ENCODE peak calls at places on chromosomes 2 and 18, in seven cellular contexts. One of them, this sample, is unnamed.

GRCh38 chr2:70643715-70644114 is 90.1 kb upstream of the TGFA start:
- DNase-seq in astrocyte of the cerebellum: no peak
- DNase-seq in CD8-positive, alpha-beta T cell: no peak
- DNase-seq in bronchial epithelial cell: peak; percentile 43
- DNase-seq in GM23338: peak; percentile 90
- DNase-seq in fibroblast of lung: no peak
- DNase-seq in transverse colon: peak; percentile 53
- DNase-seq in this sample: no peak

GRCh38 chr2:43495727-43496126 is 100.1 kb downstream of the THADA start:
- DNase-seq in GM23338: no peak
- DNase-seq in bronchial epithelial cell: peak; percentile 84
- DNase-seq in fibroblast of lung: peak; percentile 81
- DNase-seq in transverse colon: no peak
- DNase-seq in CD8-positive, alpha-beta T cell: no peak
- DNase-seq in astrocyte of the cerebellum: no peak
- DNase-seq in this sample: no peak

GRCh38 chr2:232977438-232977971 is 35.6 kb downstream of the NGEF start:
- DNase-seq in GM23338: no peak
- DNase-seq in fibroblast of lung: no peak
- DNase-seq in CD8-positive, alpha-beta T cell: no peak
- DNase-seq in transverse colon: no peak
- DNase-seq in astrocyte of the cerebellum: no peak
- DNase-seq in bronchial epithelial cell: no peak
- DNase-seq in this sample: no peak

GRCh38 chr2:191580581-191580980 is 97.4 kb upstream of the NABP1 start:
- DNase-seq in GM23338: no peak
- DNase-seq in fibroblast of lung: no peak
- DNase-seq in transverse colon: no peak
- DNase-seq in CD8-positive, alpha-beta T cell: no peak
- DNase-seq in bronchial epithelial cell: no peak
- DNase-seq in astrocyte of the cerebellum: no peak
- DNase-seq in this sample: no peak

GRCh38 chr2:232888839-232889529 is 18.9 kb downstream of the SNORC start:
- DNase-seq in astrocyte of the cerebellum: no peak
- DNase-seq in fibroblast of lung: no peak
- DNase-seq in GM23338: no peak
- DNase-seq in bronchial epithelial cell: no peak
- DNase-seq in CD8-positive, alpha-beta T cell: no peak
- DNase-seq in transverse colon: no peak
- DNase-seq in this sample: no peak

GRCh38 chr2:42072349-42073118 is 24.7 kb downstream of the PKDCC start:
- DNase-seq in astrocyte of the cerebellum: no peak
- DNase-seq in CD8-positive, alpha-beta T cell: no peak
- DNase-seq in fibroblast of lung: peak; percentile 29
- DNase-seq in GM23338: peak; percentile 43
- DNase-seq in transverse colon: peak; percentile 86
- DNase-seq in bronchial epithelial cell: peak; percentile 8
- DNase-seq in this sample: no peak

GRCh38 chr2:118852605-118853128 is 5.2 kb upstream of the EN1 start:
- DNase-seq in bronchial epithelial cell: no peak
- DNase-seq in CD8-positive, alpha-beta T cell: no peak
- DNase-seq in transverse colon: no peak
- DNase-seq in GM23338: no peak
- DNase-seq in fibroblast of lung: no peak
- DNase-seq in astrocyte of the cerebellum: no peak
- DNase-seq in this sample: no peak

GRCh38 chr2:190599073-190599472 is 49.8 kb upstream of the NAB1 start:
- DNase-seq in CD8-positive, alpha-beta T cell: no peak
- DNase-seq in GM23338: no peak
- DNase-seq in bronchial epithelial cell: peak; percentile 23
- DNase-seq in astrocyte of the cerebellum: no peak
- DNase-seq in fibroblast of lung: peak; percentile 36
- DNase-seq in transverse colon: no peak
- DNase-seq in this sample: no peak

GRCh38 chr2:96506016-96506906 is 1.1 kb upstream of the NEURL3 start:
- DNase-seq in CD8-positive, alpha-beta T cell: no peak
- DNase-seq in transverse colon: no peak
- DNase-seq in fibroblast of lung: no peak
- DNase-seq in bronchial epithelial cell: no peak
- DNase-seq in astrocyte of the cerebellum: no peak
- DNase-seq in GM23338: no peak
- DNase-seq in this sample: no peak

GRCh38 chr2:96506907-96507240 is 1.7 kb upstream of the NEURL3 start:
- DNase-seq in fibroblast of lung: no peak
- DNase-seq in astrocyte of the cerebellum: no peak
- DNase-seq in transverse colon: no peak
- DNase-seq in bronchial epithelial cell: no peak
- DNase-seq in CD8-positive, alpha-beta T cell: no peak
- DNase-seq in GM23338: no peak
- DNase-seq in this sample: no peak

GRCh38 chr2:96508521-96509113 is 3.5 kb upstream of the NEURL3 start:
- DNase-seq in bronchial epithelial cell: no peak
- DNase-seq in transverse colon: no peak
- DNase-seq in fibroblast of lung: no peak
- DNase-seq in GM23338: no peak
- DNase-seq in astrocyte of the cerebellum: no peak
- DNase-seq in CD8-positive, alpha-beta T cell: no peak
- DNase-seq in this sample: no peak

GRCh38 chr2:96509114-96509846 is 4.1 kb upstream of the NEURL3 start:
- DNase-seq in bronchial epithelial cell: peak; percentile 75
- DNase-seq in CD8-positive, alpha-beta T cell: peak; percentile 43
- DNase-seq in fibroblast of lung: peak; percentile 76
- DNase-seq in astrocyte of the cerebellum: peak; percentile 68
- DNase-seq in GM23338: peak; percentile 93
- DNase-seq in transverse colon: peak; percentile 93
- DNase-seq in this sample: peak; percentile 17

DNA sequence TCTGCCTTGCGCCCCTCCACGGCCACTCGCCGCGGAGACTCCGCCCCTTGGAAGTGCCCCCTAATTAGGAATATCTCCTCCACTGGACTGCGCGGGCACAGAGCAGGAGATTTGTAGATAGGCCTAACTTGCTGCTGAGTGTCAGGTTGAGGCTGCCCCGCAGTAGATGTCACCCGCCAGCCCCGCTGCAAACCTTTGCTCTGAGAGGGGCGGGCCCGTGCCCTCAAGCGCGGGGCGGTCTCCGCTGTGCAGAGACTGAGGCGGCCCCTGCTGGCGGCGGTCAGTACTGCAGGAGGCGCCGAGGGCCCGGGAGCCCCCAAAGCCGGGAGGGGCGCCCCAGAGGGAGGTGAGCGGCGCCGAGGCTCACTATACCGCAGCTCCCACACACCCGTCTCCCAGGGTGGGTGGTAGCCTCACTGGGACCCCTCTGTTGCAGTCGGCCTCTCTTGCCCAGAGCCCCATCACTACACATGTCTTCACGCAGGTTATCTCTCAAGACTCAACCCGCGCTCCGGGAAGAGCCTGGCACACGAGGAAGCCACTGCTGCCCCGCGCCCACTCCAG is 2.9 kb upstream of the NEURL3 start:
- DNase-seq in transverse colon: peak; percentile 83
- DNase-seq in bronchial epithelial cell: peak; percentile 17
- DNase-seq in GM23338: peak; percentile 89
- DNase-seq in astrocyte of the cerebellum: no peak
- DNase-seq in fibroblast of lung: peak; percentile 36
- DNase-seq in CD8-positive, alpha-beta T cell: peak; percentile 87
- DNase-seq in this sample: no peak
- H3K4me3 ChIP-seq in transverse colon: peak overlapping the region; percentile 38
- H3K4me3 ChIP-seq in bronchial epithelial cell: no peak overlapping the region
- H3K4me3 ChIP-seq in GM23338: peak overlapping the region; percentile 50
- H3K4me3 ChIP-seq in astrocyte of the cerebellum: peak overlapping the region; percentile 32
- H3K4me3 ChIP-seq in fibroblast of lung: peak overlapping the region; percentile 44
- H3K4me3 ChIP-seq in CD8-positive, alpha-beta T cell: peak overlapping the region; percentile 35
- H3K4me3 ChIP-seq in this sample: peak overlapping the region; percentile 46

DNA sequence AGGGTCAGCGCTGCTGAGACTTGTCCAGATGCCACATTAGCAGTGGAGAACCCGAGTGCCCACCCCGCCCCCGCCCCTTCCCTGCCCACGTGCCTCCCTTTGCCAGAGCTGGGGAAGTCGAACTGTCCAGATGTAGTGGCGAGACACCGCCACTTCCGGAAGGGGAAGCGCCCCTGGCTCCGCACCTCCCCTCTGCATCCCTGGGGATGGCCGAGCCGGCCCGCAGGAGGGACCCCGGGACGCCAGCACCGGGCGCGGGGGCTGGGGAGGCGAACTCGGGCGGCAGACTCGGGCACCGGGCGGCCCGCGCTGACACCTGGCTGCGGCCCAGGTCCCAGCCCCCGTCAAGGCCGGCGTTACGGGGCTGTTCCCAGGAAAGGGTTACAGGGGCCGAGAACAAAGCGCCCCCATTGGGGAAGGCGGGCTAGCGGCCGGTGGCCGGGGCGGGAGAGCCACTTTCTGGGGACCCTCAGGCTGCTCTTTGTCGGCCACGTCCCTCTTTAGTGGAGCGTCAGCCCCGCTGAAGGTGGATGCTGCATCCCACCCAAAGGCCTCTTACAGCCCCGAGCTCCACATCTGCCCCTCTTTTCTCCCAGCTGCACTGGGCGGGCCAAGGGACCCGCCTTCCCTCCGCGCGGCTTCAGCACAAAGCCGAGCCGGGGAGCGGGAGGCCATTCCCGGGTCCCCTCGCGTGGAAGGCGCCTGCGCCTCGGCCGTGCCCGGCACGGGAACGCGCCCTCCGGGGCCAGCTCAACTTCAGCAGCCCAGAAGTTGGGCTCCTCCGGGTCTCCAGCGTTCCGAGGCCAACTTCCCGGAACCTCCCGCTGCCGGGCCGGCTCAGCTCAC is 1.4 kb downstream of the SDC1 start:
- DNase-seq in astrocyte of the cerebellum: no peak
- DNase-seq in transverse colon: no peak
- DNase-seq in bronchial epithelial cell: no peak
- DNase-seq in GM23338: peak; percentile 70
- DNase-seq in fibroblast of lung: peak; percentile 60
- DNase-seq in CD8-positive, alpha-beta T cell: no peak
- DNase-seq in this sample: no peak
- TF ChIP-seq CTCF in astrocyte of the cerebellum: no peak
- TF ChIP-seq CTCF in transverse colon: no peak
- TF ChIP-seq CTCF in bronchial epithelial cell: no peak
- TF ChIP-seq CTCF in GM23338: peak; percentile 2
- TF ChIP-seq CTCF in fibroblast of lung: no peak
- TF ChIP-seq CTCF in CD8-positive, alpha-beta T cell: no peak
- TF ChIP-seq CTCF in this sample: no peak

GRCh38 chr2:23320058-23320457 is 64.9 kb upstream of the KLHL29 start:
- DNase-seq in transverse colon: no peak
- DNase-seq in astrocyte of the cerebellum: no peak
- DNase-seq in GM23338: no peak
- DNase-seq in fibroblast of lung: no peak
- DNase-seq in CD8-positive, alpha-beta T cell: no peak
- DNase-seq in bronchial epithelial cell: no peak
- DNase-seq in this sample: no peak
- H3K4me3 ChIP-seq in transverse colon: no peak overlapping the region
- H3K4me3 ChIP-seq in astrocyte of the cerebellum: no peak overlapping the region
- H3K4me3 ChIP-seq in GM23338: no peak overlapping the region
- H3K4me3 ChIP-seq in fibroblast of lung: no peak overlapping the region
- H3K4me3 ChIP-seq in CD8-positive, alpha-beta T cell: no peak overlapping the region
- H3K4me3 ChIP-seq in bronchial epithelial cell: no peak overlapping the region
- H3K4me3 ChIP-seq in this sample: no peak overlapping the region

DNA sequence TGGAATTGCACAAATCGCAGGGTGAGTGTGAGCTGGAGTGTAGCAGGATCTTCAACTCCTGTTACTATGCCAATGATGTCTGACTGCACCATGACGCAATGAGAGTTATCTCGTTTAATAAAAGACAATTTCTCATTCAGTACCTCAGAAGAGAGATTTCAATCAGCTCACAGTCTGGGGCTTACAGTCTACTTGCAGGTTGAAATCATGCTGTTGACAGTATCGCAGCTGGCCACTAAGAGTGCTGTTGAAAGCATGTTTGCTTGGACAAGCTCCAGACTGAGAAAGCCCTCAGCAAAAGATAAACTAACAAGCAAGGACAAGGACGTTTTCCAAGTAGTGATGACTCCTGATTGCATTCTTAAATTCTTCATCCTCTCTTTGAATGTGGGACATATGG is 145.2 kb upstream of the SYT4 start:
- DNase-seq in bronchial epithelial cell: peak; percentile 13
- DNase-seq in transverse colon: no peak
- DNase-seq in GM23338: peak; percentile 63
- DNase-seq in astrocyte of the cerebellum: no peak
- DNase-seq in CD8-positive, alpha-beta T cell: no peak
- DNase-seq in fibroblast of lung: peak; percentile 3
- DNase-seq in this sample: no peak
- TF ChIP-seq CTCF in bronchial epithelial cell: no peak
- TF ChIP-seq CTCF in transverse colon: no peak
- TF ChIP-seq CTCF in GM23338: peak; percentile 39
- TF ChIP-seq CTCF in astrocyte of the cerebellum: peak; percentile 39
- TF ChIP-seq CTCF in CD8-positive, alpha-beta T cell: no peak
- TF ChIP-seq CTCF in fibroblast of lung: peak; percentile 13
- TF ChIP-seq CTCF in this sample: no peak

DNA sequence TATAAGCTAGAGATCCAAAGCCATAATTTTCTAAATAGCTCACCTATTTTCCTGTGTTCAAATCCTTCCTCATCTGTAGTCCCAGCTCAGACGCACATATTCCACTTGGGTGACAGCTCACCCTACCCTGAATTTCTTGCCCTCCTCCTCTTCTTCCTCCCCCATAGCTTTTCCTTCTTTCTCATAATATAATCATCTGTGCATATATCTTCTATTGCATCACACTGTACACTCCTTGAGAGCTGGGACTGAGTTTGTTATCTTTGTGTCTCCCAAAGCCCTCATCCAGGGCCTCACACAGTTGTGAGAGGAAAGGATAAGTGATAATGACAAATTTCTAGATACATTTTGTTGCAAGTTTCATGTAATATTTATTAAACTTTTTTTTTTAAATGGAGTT is 55.9 kb upstream of the RTN4 start:
- DNase-seq in fibroblast of lung: no peak
- DNase-seq in transverse colon: no peak
- DNase-seq in CD8-positive, alpha-beta T cell: no peak
- DNase-seq in astrocyte of the cerebellum: no peak
- DNase-seq in bronchial epithelial cell: peak; percentile 22
- DNase-seq in GM23338: no peak
- DNase-seq in this sample: no peak
- H3K4me3 ChIP-seq in fibroblast of lung: no peak overlapping the region
- H3K4me3 ChIP-seq in transverse colon: no peak overlapping the region
- H3K4me3 ChIP-seq in CD8-positive, alpha-beta T cell: no peak overlapping the region
- H3K4me3 ChIP-seq in astrocyte of the cerebellum: no peak overlapping the region
- H3K4me3 ChIP-seq in bronchial epithelial cell: no peak overlapping the region
- H3K4me3 ChIP-seq in GM23338: no peak overlapping the region
- H3K4me3 ChIP-seq in this sample: no peak overlapping the region

GRCh38 chr18:55452123-55452611 is 135.8 kb downstream of the TCF4 start:
- DNase-seq in GM23338: no peak
- DNase-seq in CD8-positive, alpha-beta T cell: no peak
- DNase-seq in fibroblast of lung: peak; percentile 36
- DNase-seq in astrocyte of the cerebellum: peak; percentile 13
- DNase-seq in bronchial epithelial cell: peak; percentile 89
- DNase-seq in transverse colon: no peak
- DNase-seq in this sample: no peak

GRCh38 chr18:55455938-55456337 is 132.1 kb downstream of the TCF4 start:
- DNase-seq in bronchial epithelial cell: no peak
- DNase-seq in fibroblast of lung: peak; percentile 33
- DNase-seq in transverse colon: no peak
- DNase-seq in GM23338: no peak
- DNase-seq in astrocyte of the cerebellum: peak; percentile 16
- DNase-seq in CD8-positive, alpha-beta T cell: no peak
- DNase-seq in this sample: no peak

GRCh38 chr18:55449412-55450140 is 138.4 kb downstream of the TCF4 start:
- DNase-seq in transverse colon: no peak
- DNase-seq in astrocyte of the cerebellum: no peak
- DNase-seq in fibroblast of lung: no peak
- DNase-seq in GM23338: no peak
- DNase-seq in bronchial epithelial cell: no peak
- DNase-seq in CD8-positive, alpha-beta T cell: no peak
- DNase-seq in this sample: no peak

GRCh38 chr18:55457028-55457427 is 131.0 kb downstream of the TCF4 start:
- DNase-seq in astrocyte of the cerebellum: no peak
- DNase-seq in CD8-positive, alpha-beta T cell: no peak
- DNase-seq in transverse colon: no peak
- DNase-seq in fibroblast of lung: no peak
- DNase-seq in GM23338: no peak
- DNase-seq in bronchial epithelial cell: no peak
- DNase-seq in this sample: no peak

GRCh38 chr18:55453186-55453585 is 134.8 kb downstream of the TCF4 start:
- DNase-seq in GM23338: no peak
- DNase-seq in astrocyte of the cerebellum: no peak
- DNase-seq in fibroblast of lung: peak; percentile 58
- DNase-seq in transverse colon: no peak
- DNase-seq in bronchial epithelial cell: no peak
- DNase-seq in CD8-positive, alpha-beta T cell: no peak
- DNase-seq in this sample: no peak
- TF ChIP-seq CTCF in GM23338: no peak
- TF ChIP-seq CTCF in astrocyte of the cerebellum: no peak
- TF ChIP-seq CTCF in fibroblast of lung: no peak
- TF ChIP-seq CTCF in transverse colon: no peak
- TF ChIP-seq CTCF in bronchial epithelial cell: no peak
- TF ChIP-seq CTCF in CD8-positive, alpha-beta T cell: no peak
- TF ChIP-seq CTCF in this sample: no peak